ENCODE peak calls at places on chromosomes 2 and 18, in seven cellular contexts. Y, O, B, G, Q, J and Z are unnamed samples.

GRCh38 chr2:98583866-98584618 is 24.3 kb downstream of the COA5 start:
- DNase-seq in G (no peak), O (no peak), Q (no peak), Y (no peak), B (no peak), J (no peak), Z (no peak)

GRCh38 chr18:33404244-33404873 is 36.2 kb downstream of the CCDC178 start:
- DNase-seq in G (peak), J (no peak), Q (no peak), Y (no peak), B (peak), O (peak), Z (no peak)

GRCh38 chr2:234986866-234987720 is 35.3 kb downstream of the SH3BP4 start:
- DNase-seq in Q (no peak), B (peak), J (no peak), Y (no peak), G (peak), O (no peak), Z (no peak)

GRCh38 chr2:27184115-27184514 is 27.7 kb upstream of the ATRAID start:
- DNase-seq in B (peak), G (peak), J (peak), Y (no peak), Q (peak), O (no peak), Z (no peak)

GRCh38 chr18:332721-333513 is 65.1 kb upstream of the THOC1 start:
- DNase-seq in G (peak), J (no peak), Y (no peak), O (no peak), B (peak), Q (no peak), Z (no peak)

GRCh38 chr18:45755936-45756335 is 32.0 kb downstream of the SLC14A1 start:
- DNase-seq in B (peak), Q (peak), Y (no peak), O (no peak), G (peak), J (no peak), Z (no peak)

GRCh38 chr18:38981382-38981781 is 1415.8 kb upstream of the CELF4 start:
- DNase-seq in O (no peak), Y (no peak), B (peak), J (no peak), G (no peak), Q (no peak), Z (no peak)

GRCh38 chr2:32058130-32058529 is 5.2 kb upstream of the SPAST start:
- DNase-seq in Q (no peak), G (peak), J (no peak), Y (no peak), O (no peak), B (peak), Z (no peak)

GRCh38 chr2:62375051-62375450 is 130.9 kb downstream of the TMEM17 start:
- DNase-seq in G (no peak), Y (no peak), Q (no peak), B (no peak), O (no peak), J (no peak), Z (no peak)

DNA sequence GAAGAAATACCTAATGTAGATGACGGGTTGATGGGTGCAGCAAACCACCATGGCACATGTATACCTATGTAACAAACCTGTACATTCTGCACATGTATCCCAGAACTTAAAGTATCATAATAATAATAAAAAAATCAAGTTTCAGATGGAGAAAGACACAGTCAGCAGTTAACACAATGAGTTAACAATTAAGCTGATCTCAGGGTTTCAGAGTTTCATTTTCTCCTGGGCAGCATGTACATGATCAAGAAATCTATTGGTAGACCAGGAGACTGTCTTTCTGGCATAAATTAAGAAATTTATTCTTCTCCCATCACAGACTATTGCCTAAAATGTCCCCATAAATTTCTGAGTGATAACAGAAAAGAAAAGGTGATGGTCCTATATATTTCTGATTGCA is 155.3 kb downstream of the RAD51AP2 start:
- DNase-seq in B (no peak), Q (no peak), Y (no peak), J (no peak), G (no peak), O (no peak), Z (no peak)
- TF ChIP-seq CTCF in B (no peak), Q (no peak), Y (no peak), J (no peak), G (no peak), O (no peak), Z (no peak)

GRCh38 chr2:5911801-5912200 is 219.6 kb downstream of the SOX11 start:
- DNase-seq in Q (no peak), G (no peak), J (no peak), Y (no peak), B (no peak), O (no peak), Z (no peak)

GRCh38 chr2:5913729-5914390 is 221.7 kb downstream of the SOX11 start:
- DNase-seq in J (no peak), Q (no peak), Y (no peak), O (no peak), G (no peak), B (no peak), Z (no peak)

GRCh38 chr2:5915926-5916325 is 223.7 kb downstream of the SOX11 start:
- DNase-seq in Q (no peak), G (peak), Y (no peak), O (peak), J (no peak), B (peak), Z (no peak)

GRCh38 chr2:5914831-5915611 is 222.8 kb downstream of the SOX11 start:
- DNase-seq in Q (no peak), J (no peak), O (no peak), Y (no peak), G (peak), B (peak), Z (no peak)
- TF ChIP-seq CTCF in Q (no peak), J (no peak), O (no peak), Y (no peak), G (peak), B (peak), Z (peak)

GRCh38 chr2:127324635-127325034 is 30.7 kb upstream of the ERCC3 start:
- DNase-seq in G (peak), O (peak), B (peak), J (no peak), Q (peak), Y (no peak), Z (no peak)
- TF ChIP-seq CTCF in G (peak), O (peak), B (peak), J (peak), Q (peak), Y (peak), Z (peak)

GRCh38 chr2:36785179-36785795 is 88.8 kb downstream of the VIT start:
- DNase-seq in Q (peak), B (peak), O (peak), Y (peak), G (peak), J (peak), Z (no peak)
- TF ChIP-seq CTCF in Q (peak), B (peak), O (peak), Y (peak), G (peak), J (peak), Z (peak)

DNA sequence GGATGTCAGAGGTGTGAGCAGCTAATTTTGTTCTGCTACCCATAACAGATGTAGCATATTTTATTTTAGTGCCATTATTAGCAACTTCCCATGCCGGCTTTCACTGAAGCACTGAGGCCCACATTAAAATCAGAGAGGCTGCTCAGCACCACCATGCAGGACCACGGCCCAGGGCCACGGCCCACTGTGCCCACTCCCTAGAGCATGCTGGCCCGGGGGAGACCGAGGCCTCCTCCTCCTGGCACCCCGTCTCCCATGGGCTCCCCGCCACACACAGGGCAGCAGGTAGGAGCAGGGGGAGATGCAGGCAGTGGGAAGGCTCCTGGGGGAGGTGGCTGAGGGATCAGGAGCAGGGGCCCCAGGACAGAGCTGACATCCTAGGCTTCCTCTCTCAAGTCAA is 31.1 kb downstream of the EMX1 start:
- DNase-seq in Q (no peak), J (no peak), G (no peak), B (no peak), O (no peak), Y (no peak), Z (no peak)
- TF ChIP-seq CTCF in Q (no peak), J (no peak), G (no peak), B (no peak), O (no peak), Y (no peak), Z (no peak)

GRCh38 chr2:103289101-103289725 is 527.4 kb downstream of the TMEM182 start:
- DNase-seq in Y (no peak), B (no peak), Q (no peak), J (no peak), O (no peak), G (peak), Z (no peak)
- TF ChIP-seq CTCF in Y (no peak), B (no peak), Q (no peak), J (peak), O (no peak), G (no peak), Z (peak)

GRCh38 chr2:193187816-193188215 is 993.1 kb upstream of the TMEFF2 start:
- DNase-seq in Y (no peak), Q (no peak), O (no peak), J (no peak), G (no peak), B (no peak), Z (no peak)
- TF ChIP-seq CTCF in Y (no peak), Q (no peak), O (no peak), J (no peak), G (no peak), B (no peak), Z (no peak)